ENCODE peak calls at places on chromosomes 4 and X, in ten cellular contexts. K is NCI-H1105; Z is cardiac muscle cell; Y is stromal cell of bone marrow; R is GM13976; X is adipocyte; F is activated T-helper 1 cell treated with anti-CD3 and anti-CD28 coated beads, Interleukin-2, amount 50 U/mL, for 16 hours; H is lower leg skin; J is A549; S is naive thymus-derived CD8-positive, alpha-beta T cell. O is an unnamed sample.

GRCh38 chrX:69066966-69067525 is 98.2 kb downstream of the PJA1 start:
- DNase-seq in H (no peak), Y (no peak), Z (peak), F (no peak), S (no peak), X (peak), K (no peak), J (no peak), R (no peak), O (no peak)

GRCh38 chrX:41335590-41336331 is 1.8 kb downstream of the DDX3X start:
- DNase-seq in H (no peak), Z (no peak), S (no peak), R (no peak), J (no peak), F (no peak), X (peak), K (no peak), Y (peak), O (no peak)

GRCh38 chr4:16896871-16897270 is 1.6 kb downstream of the LDB2 start:
- DNase-seq in J (no peak), Y (no peak), Z (peak), S (no peak), X (peak), F (no peak), R (no peak), K (no peak), H (no peak), O (no peak)

GRCh38 chrX:129360175-129360574 is 163.1 kb downstream of the SMARCA1 start:
- DNase-seq in H (peak), X (peak), R (peak), Z (peak), F (no peak), S (peak), J (peak), Y (peak), K (peak), O (peak)

GRCh38 chr4:82906469-82906868 is 5.9 kb downstream of the THAP9 start:
- DNase-seq in R (peak), J (no peak), X (no peak), H (no peak), S (no peak), Z (no peak), Y (no peak), K (no peak), F (no peak), O (no peak)

GRCh38 chr4:90187148-90187884 is 60.1 kb downstream of the CCSER1 start:
- DNase-seq in R (no peak), F (no peak), X (no peak), J (no peak), S (no peak), Z (no peak), H (no peak), Y (no peak), K (peak), O (no peak)

GRCh38 chrX:5236096-5236495 is 992.6 kb downstream of the NLGN4X start:
- DNase-seq in H (no peak), R (no peak), F (no peak), X (no peak), Z (no peak), S (no peak), K (no peak), Y (no peak), J (peak), O (peak)

GRCh38 chr4:5923306-5923830 is 30.5 kb upstream of the CRMP1 start:
- DNase-seq in S (no peak), X (no peak), H (no peak), R (no peak), F (no peak), Y (no peak), Z (no peak), K (no peak), J (no peak), O (no peak)

GRCh38 chr4:77872723-77873435 is 10.2 kb downstream of the MRPL1 start:
- DNase-seq in R (no peak), Y (no peak), H (no peak), K (no peak), J (no peak), F (no peak), Z (peak), X (no peak), S (no peak), O (no peak)

GRCh38 chr4:13483142-13484044 is 747 bp downstream of the RAB28 start:
- DNase-seq in X (peak), R (no peak), K (no peak), F (no peak), Z (peak), J (peak), Y (peak), S (peak), H (peak), O (no peak)

GRCh38 chrX:78555401-78555980 is 103.6 kb downstream of the RTL3 start:
- DNase-seq in H (no peak), X (peak), Y (no peak), R (peak), Z (peak), S (no peak), F (no peak), J (no peak), K (no peak), O (no peak)

GRCh38 chr4:41644288-41644914 is 104.1 kb downstream of the PHOX2B start:
- DNase-seq in Y (no peak), F (no peak), Z (peak), X (peak), S (no peak), K (no peak), R (peak), J (peak), H (peak), O (peak)

GRCh38 chrX:107936434-107936730 is 45.8 kb downstream of the TEX13B start:
- DNase-seq in F (no peak), H (no peak), J (no peak), Y (no peak), Z (no peak), K (no peak), S (no peak), R (no peak), X (no peak), O (no peak)

GRCh38 chr4:101464596-101464995 is 117.3 kb upstream of the PPP3CA start:
- DNase-seq in Y (no peak), S (no peak), K (no peak), Z (no peak), R (no peak), F (no peak), J (no peak), X (no peak), H (no peak), O (peak)

GRCh38 chr4:176467011-176467410 is 147.2 kb downstream of the SPCS3 start:
- DNase-seq in H (no peak), S (no peak), R (no peak), J (no peak), F (no peak), K (no peak), Y (peak), X (peak), Z (no peak), O (no peak)

GRCh38 chr4:108846568-108846967 is 83.7 kb upstream of the ETNPPL start:
- DNase-seq in X (peak), Z (no peak), H (no peak), J (no peak), F (no peak), R (no peak), S (no peak), Y (no peak), K (no peak), O (no peak)

GRCh38 chr4:10783351-10783750 is 98.8 kb upstream of the CLNK start:
- DNase-seq in H (no peak), K (no peak), Y (peak), S (no peak), F (no peak), R (no peak), J (no peak), Z (peak), X (peak), O (no peak)

GRCh38 chr4:140163029-140163810 is 9.2 kb upstream of the MAML3 start:
- DNase-seq in R (no peak), F (no peak), Z (peak), K (no peak), H (no peak), J (no peak), Y (no peak), X (peak), S (no peak), O (no peak)

GRCh38 chr4:168028970-168029610 is 63.2 kb upstream of the ANXA10 start:
- DNase-seq in R (no peak), Z (no peak), H (no peak), S (no peak), F (no peak), X (no peak), Y (no peak), K (no peak), J (no peak), O (no peak)

GRCh38 chr4:75889537-75890199 is 12.6 kb downstream of the PPEF2 start:
- DNase-seq in F (no peak), S (no peak), R (no peak), Z (no peak), H (no peak), X (no peak), J (no peak), Y (no peak), K (no peak), O (no peak)

GRCh38 chr4:153468587-153468986 is 2.4 kb downstream of the TMEM131L start:
- DNase-seq in X (peak), S (peak), Y (no peak), H (no peak), K (no peak), F (no peak), R (no peak), Z (no peak), J (no peak), O (no peak)

GRCh38 chr4:123706961-123707360 is 310.4 kb downstream of the SPRY1 start:
- DNase-seq in X (no peak), S (no peak), Y (no peak), J (no peak), H (no peak), K (no peak), R (no peak), Z (no peak), F (no peak), O (no peak)

GRCh38 chr4:3468154-3468553 is 5.0 kb downstream of the DOK7 start:
- DNase-seq in F (no peak), Z (no peak), R (no peak), H (no peak), Y (no peak), X (no peak), J (no peak), K (no peak), S (no peak), O (no peak)

GRCh38 chr4:99022566-99022965 is 27.0 kb downstream of the METAP1 start:
- DNase-seq in Y (no peak), K (no peak), Z (no peak), S (no peak), J (no peak), R (no peak), X (no peak), F (no peak), H (no peak), O (no peak)

GRCh38 chr4:40194602-40195161 is 2.1 kb upstream of the RHOH start:
- DNase-seq in Y (no peak), F (no peak), R (no peak), Z (peak), H (no peak), X (peak), K (no peak), J (no peak), S (peak), O (no peak)

GRCh38 chr4:101593666-101594065 is 196.9 kb upstream of the BANK1 start:
- DNase-seq in K (no peak), H (no peak), J (no peak), R (no peak), X (no peak), S (no peak), F (no peak), Y (no peak), Z (no peak), O (no peak)

GRCh38 chr4:87843936-87844335 is 11.2 kb downstream of the MEPE start:
- DNase-seq in S (no peak), Z (peak), H (peak), F (no peak), R (no peak), Y (peak), J (peak), X (peak), K (no peak), O (no peak)

GRCh38 chr4:117010695-117011094 is 74.7 kb downstream of the TRAM1L1 start:
- DNase-seq in J (no peak), Z (no peak), H (no peak), X (no peak), F (no peak), Y (no peak), S (no peak), R (no peak), K (no peak), O (no peak)

GRCh38 chr4:152090543-152090942 is 329.7 kb upstream of the GATB start:
- DNase-seq in S (no peak), Y (no peak), J (no peak), R (no peak), H (no peak), K (no peak), Z (peak), F (no peak), X (peak), O (no peak)

GRCh38 chr4:186021461-186022167 is 47.3 kb upstream of the TLR3 start:
- DNase-seq in F (no peak), K (no peak), X (peak), J (peak), S (no peak), Y (peak), Z (peak), H (no peak), R (peak), O (peak)

GRCh38 chr4:125719987-125720386 is 405.2 kb downstream of the FAT4 start:
- DNase-seq in Y (no peak), S (no peak), K (no peak), X (peak), H (no peak), R (no peak), Z (no peak), F (no peak), J (peak), O (no peak)

GRCh38 chrX:14758029-14758491 is 114.8 kb downstream of the FANCB start:
- DNase-seq in Z (no peak), F (no peak), K (no peak), Y (no peak), H (no peak), S (no peak), R (no peak), X (no peak), J (no peak), O (no peak)

O was measured in Caco-2.